ENCODE peak calls at places on chromosomes 5 and 9, in four cellular contexts. F is T follicular helper cell; O is NCI-H1092; C is effector CD8-positive, alpha-beta T cell. L is an unnamed sample.
A peak's percentile ranks its signal among the peaks of the same experiment; 100 is the strongest.

GRCh38 chr9:128703616-128704355 is 1.5 kb downstream of the PKN3 start:
- DNase-seq in F (no peak), C (no peak), O (no peak), L (no peak)

GRCh38 chr5:32680183-32680582 is 30.9 kb upstream of the NPR3 start:
- DNase-seq in O (no peak), F (no peak), C (no peak), L (no peak)

GRCh38 chr5:76715484-76715733 is 517 bp upstream of the F2R start:
- DNase-seq in O (no peak), F (no peak), C (no peak), L (no peak)

GRCh38 chr5:139821806-139822552 is 26.4 kb downstream of the PSD2 start:
- DNase-seq in F (no peak), O (no peak), C (no peak), L (no peak)

GRCh38 chr5:16066810-16067209 is 112.8 kb downstream of the MARCHF11 start:
- DNase-seq in O (no peak), C (no peak), F (no peak), L (no peak)

GRCh38 chr5:67292201-67292940 is 95.8 kb upstream of the CD180 start:
- DNase-seq in C (no peak), F (no peak), O (no peak), L (no peak)

GRCh38 chr5:157648275-157648990 is 3.8 kb downstream of the SOX30 start:
- DNase-seq in F (no peak), O (no peak), C (no peak), L (no peak)

GRCh38 chr5:141914154-141914743 is 9.4 kb upstream of the DELE1 start:
- DNase-seq in F (no peak), O (peak; percentile 16), C (peak; percentile 7), L (no peak)

GRCh38 chr5:108216890-108217289 is 165.0 kb downstream of the FBXL17 start:
- DNase-seq in C (no peak), O (no peak), F (no peak), L (no peak)

GRCh38 chr9:129073404-129073803 is 7.5 kb upstream of the DOLPP1 start:
- DNase-seq in C (no peak), F (no peak), O (no peak), L (no peak)

GRCh38 chr5:145887976-145888574 is 15.3 kb upstream of the GRXCR2 start:
- DNase-seq in O (no peak), C (no peak), F (no peak), L (no peak)

GRCh38 chr5:81698806-81699205 is 52.1 kb downstream of the SSBP2 start:
- DNase-seq in C (no peak), O (no peak), F (no peak), L (no peak)

GRCh38 chr5:73823508-73823925 is 197.5 kb downstream of the ARHGEF28 start:
- DNase-seq in O (no peak), F (no peak), C (no peak), L (no peak)

GRCh38 chr9:72129271-72130156 is 19.7 kb upstream of the GDA start:
- DNase-seq in C (no peak), O (no peak), F (no peak), L (no peak)

GRCh38 chr5:5497132-5497748 is 74.8 kb downstream of the ICE1 start:
- DNase-seq in F (peak; percentile 4), C (no peak), O (peak; percentile 49), L (no peak)

GRCh38 chr5:135092476-135092875 is 58.4 kb upstream of the PITX1 start:
- DNase-seq in O (no peak), C (no peak), F (no peak), L (no peak)

GRCh38 chr9:33263131-33263935 is 1.2 kb downstream of the BAG1 start:
- DNase-seq in C (no peak), F (no peak), O (no peak), L (no peak)

GRCh38 chr5:141878186-141878770 is at the start of gene PCDH1:
- DNase-seq in C (no peak), O (no peak), F (no peak), L (no peak)

GRCh38 chr5:167167191-167167590 is 1124.3 kb upstream of the WWC1 start:
- DNase-seq in C (no peak), O (no peak), F (no peak), L (no peak)

GRCh38 chr5:172123269-172123692 is 64.7 kb downstream of the STK10 start:
- DNase-seq in C (no peak), F (no peak), O (peak; percentile 42), L (no peak)

GRCh38 chr5:134506054-134507039 is 19.1 kb upstream of the JADE2 start:
- DNase-seq in C (no peak), O (no peak), F (no peak), L (no peak)

GRCh38 chr5:176676361-176676824 is 29.1 kb downstream of the TSPAN17 start:
- DNase-seq in O (no peak), F (no peak), C (no peak), L (no peak)

GRCh38 chr5:105639068-105639467 is 2031.7 kb downstream of the EFNA5 start:
- DNase-seq in C (no peak), O (no peak), F (no peak), L (no peak)

GRCh38 chr9:16146661-16147060 is 593.8 kb downstream of the CCDC171 start:
- DNase-seq in C (no peak), O (no peak), F (no peak), L (no peak)

GRCh38 chr9:108675708-108676107 is 180.1 kb downstream of the ACTL7B start:
- DNase-seq in O (no peak), C (no peak), F (no peak), L (no peak)

GRCh38 chr5:42377496-42377895 is 45.7 kb upstream of the GHR start:
- DNase-seq in O (no peak), C (no peak), F (no peak), L (no peak)

GRCh38 chr5:126855266-126855665 is 78.3 kb downstream of the LMNB1 start:
- DNase-seq in C (no peak), F (no peak), O (no peak), L (no peak)